ENCODE peak calls at places on chromosome 21, in nine cellular contexts. One of them, this sample, is unnamed.

GRCh38 chr21:31232344-31232743 is 111.7 kb downstream of the TIAM1 start:
- DNase-seq in sigmoid colon: no peak
- DNase-seq in HCT116: no peak
- DNase-seq in esophagus muscularis mucosa: no peak
- DNase-seq in stomach: no peak
- DNase-seq in A549: no peak
- DNase-seq in uterus: no peak
- DNase-seq in heart left ventricle: no peak
- DNase-seq in spleen: no peak
- DNase-seq in this sample: no peak

GRCh38 chr21:29403922-29404538 is 105.3 kb downstream of the BACH1 start:
- DNase-seq in sigmoid colon: no peak
- DNase-seq in HCT116: no peak
- DNase-seq in esophagus muscularis mucosa: no peak
- DNase-seq in stomach: no peak
- DNase-seq in A549: no peak
- DNase-seq in uterus: no peak
- DNase-seq in heart left ventricle: no peak
- DNase-seq in spleen: peak; percentile 77
- DNase-seq in this sample: no peak

GRCh38 chr21:38319781-38320180 is 63.0 kb downstream of the KCNJ15 start:
- DNase-seq in sigmoid colon: no peak
- DNase-seq in HCT116: no peak
- DNase-seq in esophagus muscularis mucosa: no peak
- DNase-seq in stomach: no peak
- DNase-seq in A549: no peak
- DNase-seq in uterus: no peak
- DNase-seq in heart left ventricle: no peak
- DNase-seq in spleen: no peak
- DNase-seq in this sample: no peak

GRCh38 chr21:45390831-45391742 is 13.9 kb upstream of the COL18A1 start:
- DNase-seq in sigmoid colon: no peak
- DNase-seq in HCT116: no peak
- DNase-seq in esophagus muscularis mucosa: no peak
- DNase-seq in stomach: no peak
- DNase-seq in A549: no peak
- DNase-seq in uterus: no peak
- DNase-seq in heart left ventricle: no peak
- DNase-seq in spleen: peak; percentile 51
- DNase-seq in this sample: no peak

GRCh38 chr21:31557956-31558838 is 101.3 kb upstream of the SOD1 start:
- DNase-seq in sigmoid colon: no peak
- DNase-seq in HCT116: no peak
- DNase-seq in esophagus muscularis mucosa: no peak
- DNase-seq in stomach: no peak
- DNase-seq in A549: no peak
- DNase-seq in uterus: peak; percentile 22
- DNase-seq in heart left ventricle: no peak
- DNase-seq in spleen: peak; percentile 78
- DNase-seq in this sample: no peak

GRCh38 chr21:43979654-43980053 is 32.5 kb upstream of the TRAPPC10 start:
- DNase-seq in sigmoid colon: no peak
- DNase-seq in HCT116: no peak
- DNase-seq in esophagus muscularis mucosa: no peak
- DNase-seq in stomach: no peak
- DNase-seq in A549: no peak
- DNase-seq in uterus: no peak
- DNase-seq in heart left ventricle: no peak
- DNase-seq in spleen: no peak
- DNase-seq in this sample: no peak

GRCh38 chr21:43210454-43211084 is 41.8 kb downstream of the CRYAA start:
- DNase-seq in sigmoid colon: peak; percentile 28
- DNase-seq in HCT116: no peak
- DNase-seq in esophagus muscularis mucosa: no peak
- DNase-seq in stomach: no peak
- DNase-seq in A549: no peak
- DNase-seq in uterus: peak; percentile 4
- DNase-seq in heart left ventricle: peak; percentile 13
- DNase-seq in spleen: peak; percentile 55
- DNase-seq in this sample: peak; percentile 1

GRCh38 chr21:28833181-28833580 is 159.5 kb downstream of the LTN1 start:
- DNase-seq in sigmoid colon: no peak
- DNase-seq in HCT116: no peak
- DNase-seq in esophagus muscularis mucosa: no peak
- DNase-seq in stomach: no peak
- DNase-seq in A549: no peak
- DNase-seq in uterus: no peak
- DNase-seq in heart left ventricle: no peak
- DNase-seq in spleen: no peak
- DNase-seq in this sample: no peak

GRCh38 chr21:16911166-16911607 is 601.7 kb upstream of the CXADR start:
- DNase-seq in sigmoid colon: no peak
- DNase-seq in HCT116: no peak
- DNase-seq in esophagus muscularis mucosa: no peak
- DNase-seq in stomach: no peak
- DNase-seq in A549: no peak
- DNase-seq in uterus: no peak
- DNase-seq in heart left ventricle: no peak
- DNase-seq in spleen: no peak
- DNase-seq in this sample: no peak

GRCh38 chr21:16913010-16913409 is 599.8 kb upstream of the CXADR start:
- DNase-seq in sigmoid colon: no peak
- DNase-seq in HCT116: no peak
- DNase-seq in esophagus muscularis mucosa: no peak
- DNase-seq in stomach: no peak
- DNase-seq in A549: no peak
- DNase-seq in uterus: no peak
- DNase-seq in heart left ventricle: no peak
- DNase-seq in spleen: no peak
- DNase-seq in this sample: no peak

GRCh38 chr21:16908087-16908486 is 604.8 kb upstream of the CXADR start:
- DNase-seq in sigmoid colon: peak; percentile 72
- DNase-seq in HCT116: no peak
- DNase-seq in esophagus muscularis mucosa: no peak
- DNase-seq in stomach: no peak
- DNase-seq in A549: no peak
- DNase-seq in uterus: peak; percentile 55
- DNase-seq in heart left ventricle: no peak
- DNase-seq in spleen: no peak
- DNase-seq in this sample: no peak

GRCh38 chr21:16910435-16911165 is 602.2 kb upstream of the CXADR start:
- DNase-seq in sigmoid colon: no peak
- DNase-seq in HCT116: no peak
- DNase-seq in esophagus muscularis mucosa: no peak
- DNase-seq in stomach: no peak
- DNase-seq in A549: no peak
- DNase-seq in uterus: no peak
- DNase-seq in heart left ventricle: no peak
- DNase-seq in spleen: no peak
- DNase-seq in this sample: no peak

DNA sequence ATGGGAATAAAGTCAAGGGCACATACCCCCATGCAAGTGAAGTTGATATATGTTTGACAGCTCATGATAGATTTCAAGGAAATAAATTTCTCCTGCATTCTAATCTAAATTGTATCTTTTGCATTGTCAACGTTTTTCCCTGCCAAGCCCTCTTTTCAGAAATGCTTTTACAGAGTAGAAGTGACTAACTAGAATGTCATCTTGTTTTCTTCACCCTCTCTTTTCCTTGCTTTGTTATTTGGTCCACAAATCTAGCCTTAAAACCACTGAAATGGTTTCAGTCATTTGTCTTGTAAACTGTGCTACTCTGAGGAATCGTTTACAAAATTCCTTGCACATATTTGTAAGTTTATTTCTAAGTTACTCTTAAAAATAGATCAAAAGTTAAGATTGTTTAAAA is 600.8 kb upstream of the CXADR start:
- DNase-seq in sigmoid colon: no peak
- DNase-seq in HCT116: no peak
- DNase-seq in esophagus muscularis mucosa: no peak
- DNase-seq in stomach: no peak
- DNase-seq in A549: no peak
- DNase-seq in uterus: no peak
- DNase-seq in heart left ventricle: no peak
- DNase-seq in spleen: no peak
- DNase-seq in this sample: no peak
- H3K27ac ChIP-seq in sigmoid colon: no peak overlapping the region
- H3K27ac ChIP-seq in HCT116: no peak overlapping the region
- H3K27ac ChIP-seq in esophagus muscularis mucosa: peak overlapping the region; percentile 16
- H3K27ac ChIP-seq in stomach: no peak overlapping the region
- H3K27ac ChIP-seq in A549: no peak overlapping the region
- H3K27ac ChIP-seq in uterus: peak overlapping the region; percentile 63
- H3K27ac ChIP-seq in heart left ventricle: no peak overlapping the region
- H3K27ac ChIP-seq in spleen: no peak overlapping the region
- H3K27ac ChIP-seq in this sample: no peak overlapping the region

DNA sequence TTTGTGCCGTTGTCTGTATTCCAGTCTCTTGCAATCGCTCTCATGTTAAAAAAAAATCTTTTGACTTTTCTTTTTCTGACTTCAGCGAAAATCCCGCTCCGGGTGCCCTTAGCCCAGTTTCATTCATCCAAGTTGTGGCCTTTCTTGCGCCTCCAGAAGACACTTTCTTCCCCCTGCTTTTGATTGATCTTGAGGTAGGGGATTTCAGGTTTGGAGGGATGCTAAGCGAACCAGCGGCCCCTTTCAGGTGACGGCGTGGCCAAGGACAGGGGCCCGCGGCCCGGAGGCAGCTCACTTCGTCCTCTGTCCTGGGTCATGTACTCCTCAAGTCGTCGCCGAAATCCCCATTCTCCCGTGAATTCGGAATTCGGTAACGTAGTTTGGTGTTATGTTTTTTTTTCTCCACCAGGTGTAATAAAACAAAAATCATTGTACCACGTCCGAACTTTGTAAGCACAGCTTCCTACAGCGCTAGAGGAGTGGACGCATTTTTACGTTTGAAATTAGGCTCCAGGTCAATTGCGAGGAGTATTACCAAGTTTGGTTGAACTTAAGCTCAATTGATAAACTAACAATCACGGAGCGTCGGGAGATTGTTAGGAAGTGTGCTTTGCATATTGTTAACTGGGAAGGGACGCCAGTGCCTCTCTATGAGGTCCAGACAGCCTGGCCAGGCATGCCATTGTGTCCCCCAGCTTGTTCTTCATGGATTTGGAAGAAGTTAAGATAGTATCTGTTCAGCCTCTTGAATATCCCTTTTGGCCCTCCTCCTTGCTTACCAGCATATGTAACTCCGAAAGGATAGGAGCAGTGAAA is 1.1 kb downstream of the MRPS6 start:
- DNase-seq in sigmoid colon: no peak
- DNase-seq in HCT116: no peak
- DNase-seq in esophagus muscularis mucosa: no peak
- DNase-seq in stomach: no peak
- DNase-seq in A549: no peak
- DNase-seq in uterus: no peak
- DNase-seq in heart left ventricle: no peak
- DNase-seq in spleen: no peak
- DNase-seq in this sample: no peak
- TF ChIP-seq CTCF in sigmoid colon: peak; percentile 23
- TF ChIP-seq CTCF in HCT116: no peak
- TF ChIP-seq CTCF in esophagus muscularis mucosa: no peak
- TF ChIP-seq CTCF in stomach: no peak
- TF ChIP-seq CTCF in A549: no peak
- TF ChIP-seq CTCF in uterus: no peak
- TF ChIP-seq CTCF in heart left ventricle: no peak
- TF ChIP-seq CTCF in spleen: no peak
- TF ChIP-seq CTCF in this sample: no peak

GRCh38 chr21:33022489-33022827 is 3.3 kb upstream of the OLIG2 start:
- DNase-seq in sigmoid colon: no peak
- DNase-seq in HCT116: no peak
- DNase-seq in esophagus muscularis mucosa: no peak
- DNase-seq in stomach: no peak
- DNase-seq in A549: no peak
- DNase-seq in uterus: no peak
- DNase-seq in heart left ventricle: no peak
- DNase-seq in spleen: no peak
- DNase-seq in this sample: no peak

GRCh38 chr21:33021667-33022066 is 4.1 kb upstream of the OLIG2 start:
- DNase-seq in sigmoid colon: no peak
- DNase-seq in HCT116: no peak
- DNase-seq in esophagus muscularis mucosa: no peak
- DNase-seq in stomach: no peak
- DNase-seq in A549: no peak
- DNase-seq in uterus: no peak
- DNase-seq in heart left ventricle: no peak
- DNase-seq in spleen: no peak
- DNase-seq in this sample: no peak

GRCh38 chr21:33020558-33021100 is 5.1 kb upstream of the OLIG2 start:
- DNase-seq in sigmoid colon: no peak
- DNase-seq in HCT116: no peak
- DNase-seq in esophagus muscularis mucosa: no peak
- DNase-seq in stomach: no peak
- DNase-seq in A549: no peak
- DNase-seq in uterus: no peak
- DNase-seq in heart left ventricle: no peak
- DNase-seq in spleen: no peak
- DNase-seq in this sample: no peak

GRCh38 chr21:33019885-33020557 is 5.7 kb upstream of the OLIG2 start:
- DNase-seq in sigmoid colon: no peak
- DNase-seq in HCT116: no peak
- DNase-seq in esophagus muscularis mucosa: no peak
- DNase-seq in stomach: no peak
- DNase-seq in A549: no peak
- DNase-seq in uterus: no peak
- DNase-seq in heart left ventricle: no peak
- DNase-seq in spleen: no peak
- DNase-seq in this sample: no peak

GRCh38 chr21:33021150-33021549 is 4.6 kb upstream of the OLIG2 start:
- DNase-seq in sigmoid colon: no peak
- DNase-seq in HCT116: no peak
- DNase-seq in esophagus muscularis mucosa: no peak
- DNase-seq in stomach: no peak
- DNase-seq in A549: no peak
- DNase-seq in uterus: no peak
- DNase-seq in heart left ventricle: no peak
- DNase-seq in spleen: no peak
- DNase-seq in this sample: no peak
- TF ChIP-seq POLR2A in sigmoid colon: no peak
- TF ChIP-seq POLR2A in HCT116: no peak
- TF ChIP-seq POLR2A in esophagus muscularis mucosa: no peak
- TF ChIP-seq POLR2A in stomach: no peak
- TF ChIP-seq POLR2A in A549: no peak
- TF ChIP-seq POLR2A in uterus: no peak
- TF ChIP-seq POLR2A in heart left ventricle: no peak
- TF ChIP-seq POLR2A in spleen: no peak
- TF ChIP-seq POLR2A in this sample: no peak

GRCh38 chr21:42164818-42165217 is 54.1 kb upstream of the ABCG1 start:
- DNase-seq in sigmoid colon: no peak
- DNase-seq in HCT116: no peak
- DNase-seq in esophagus muscularis mucosa: no peak
- DNase-seq in stomach: no peak
- DNase-seq in A549: no peak
- DNase-seq in uterus: no peak
- DNase-seq in heart left ventricle: no peak
- DNase-seq in spleen: no peak
- DNase-seq in this sample: no peak

GRCh38 chr21:42162831-42163510 is 56.0 kb upstream of the ABCG1 start:
- DNase-seq in sigmoid colon: no peak
- DNase-seq in HCT116: no peak
- DNase-seq in esophagus muscularis mucosa: no peak
- DNase-seq in stomach: no peak
- DNase-seq in A549: no peak
- DNase-seq in uterus: no peak
- DNase-seq in heart left ventricle: no peak
- DNase-seq in spleen: no peak
- DNase-seq in this sample: no peak

GRCh38 chr21:42161957-42162681 is 56.8 kb upstream of the ABCG1 start:
- DNase-seq in sigmoid colon: no peak
- DNase-seq in HCT116: no peak
- DNase-seq in esophagus muscularis mucosa: no peak
- DNase-seq in stomach: no peak
- DNase-seq in A549: no peak
- DNase-seq in uterus: no peak
- DNase-seq in heart left ventricle: peak; percentile 15
- DNase-seq in spleen: no peak
- DNase-seq in this sample: no peak

GRCh38 chr21:42164064-42164789 is 54.7 kb upstream of the ABCG1 start:
- DNase-seq in sigmoid colon: peak; percentile 79
- DNase-seq in HCT116: peak; percentile 29
- DNase-seq in esophagus muscularis mucosa: no peak
- DNase-seq in stomach: peak; percentile 83
- DNase-seq in A549: no peak
- DNase-seq in uterus: peak; percentile 26
- DNase-seq in heart left ventricle: peak; percentile 75
- DNase-seq in spleen: peak; percentile 89
- DNase-seq in this sample: peak; percentile 42

GRCh38 chr21:42163511-42163863 is 55.5 kb upstream of the ABCG1 start:
- DNase-seq in sigmoid colon: no peak
- DNase-seq in HCT116: no peak
- DNase-seq in esophagus muscularis mucosa: no peak
- DNase-seq in stomach: no peak
- DNase-seq in A549: no peak
- DNase-seq in uterus: no peak
- DNase-seq in heart left ventricle: no peak
- DNase-seq in spleen: no peak
- DNase-seq in this sample: no peak
- H3K27ac ChIP-seq in sigmoid colon: no peak overlapping the region
- H3K27ac ChIP-seq in HCT116: no peak overlapping the region
- H3K27ac ChIP-seq in esophagus muscularis mucosa: no peak overlapping the region
- H3K27ac ChIP-seq in stomach: no peak overlapping the region
- H3K27ac ChIP-seq in A549: no peak overlapping the region
- H3K27ac ChIP-seq in uterus: no peak overlapping the region
- H3K27ac ChIP-seq in heart left ventricle: no peak overlapping the region
- H3K27ac ChIP-seq in spleen: no peak overlapping the region
- H3K27ac ChIP-seq in this sample: no peak overlapping the region